ENCODE peak calls at places on chromosomes 11 and 22, in six cellular contexts. J is Daoy, M is T-helper 2 cell, U is hypothalamus, P is hepatocyte, E is neural crest cell. V is an unnamed sample.

GRCh38 chr11:11416917-11417316 is 63.9 kb upstream of the CSNK2A3 start:
- DNase-seq in J (peak), M (no peak), U (no peak), P (no peak), E (no peak), V (no peak)

GRCh38 chr11:12764187-12764914 is 90.1 kb downstream of the TEAD1 start:
- DNase-seq in J (no peak), M (no peak), U (no peak), P (no peak), E (no peak), V (no peak)

GRCh38 chr22:45867118-45867905 is 109.7 kb downstream of the WNT7B start:
- DNase-seq in J (no peak), M (no peak), U (no peak), P (peak), E (peak), V (no peak)

GRCh38 chr11:126034880-126035279 is 27.8 kb downstream of the CDON start:
- DNase-seq in J (no peak), M (no peak), U (no peak), P (no peak), E (no peak), V (no peak)

GRCh38 chr11:67290801-67291200 is 1.7 kb downstream of the ANKRD13D start:
- DNase-seq in J (no peak), M (no peak), U (no peak), P (no peak), E (no peak), V (no peak)

GRCh38 chr11:64649304-64649703 is 58.3 kb downstream of the SLC22A12 start:
- DNase-seq in J (peak), M (no peak), U (no peak), P (peak), E (no peak), V (no peak)

GRCh38 chr11:130675456-130675855 is 227.0 kb downstream of the ADAMTS15 start:
- DNase-seq in J (peak), M (no peak), U (no peak), P (peak), E (no peak), V (no peak)

GRCh38 chr22:32202539-32203180 is 2.2 kb downstream of the RFPL2 start:
- DNase-seq in J (peak), M (no peak), U (no peak), P (peak), E (peak), V (no peak)

GRCh38 chr11:23021287-23021863 is 161.1 kb upstream of the CCDC179 start:
- DNase-seq in J (no peak), M (no peak), U (no peak), P (peak), E (peak), V (no peak)

GRCh38 chr11:75223954-75224643 is 16.5 kb upstream of the TPBGL start:
- DNase-seq in J (peak), M (no peak), U (no peak), P (no peak), E (no peak), V (no peak)

GRCh38 chr11:122102426-122102825 is 13.6 kb downstream of the BLID start:
- DNase-seq in J (no peak), M (no peak), U (no peak), P (no peak), E (no peak), V (no peak)

GRCh38 chr11:118688851-118689502 is 9.5 kb upstream of the TREH start:
- DNase-seq in J (no peak), M (no peak), U (no peak), P (no peak), E (no peak), V (no peak)

GRCh38 chr22:47059076-47059475 is 296.6 kb downstream of the TBC1D22A start:
- DNase-seq in J (no peak), M (no peak), U (no peak), P (no peak), E (no peak), V (no peak)

GRCh38 chr11:63543711-63544110 is 7.1 kb downstream of the PLAAT4 start:
- DNase-seq in J (no peak), M (no peak), U (no peak), P (no peak), E (no peak), V (no peak)

GRCh38 chr11:34345991-34346480 is 11.8 kb downstream of the ABTB2 start:
- DNase-seq in J (peak), M (no peak), U (no peak), P (no peak), E (no peak), V (no peak)